ENCODE peak calls at places on chromosomes 3 and 15, in five cellular contexts. V is kidney tubule cell, C is GM18507, J is aorta, Y is progenitor cell of endocrine pancreas. I is an unnamed sample.

GRCh38 chr15:101153801-101154656 is 97.8 kb downstream of the CHSY1 start:
- DNase-seq in V (no peak), C (no peak), J (peak), Y (no peak), I (no peak)

GRCh38 chr3:68771683-68772082 is 160.7 kb downstream of the TAFA4 start:
- DNase-seq in V (no peak), J (no peak), C (no peak), Y (no peak), I (no peak)

GRCh38 chr15:50563756-50564155 is 17.3 kb upstream of the USP50 start:
- DNase-seq in V (no peak), C (no peak), J (no peak), Y (no peak), I (no peak)

GRCh38 chr3:31047673-31048072 is 153.2 kb upstream of the GADL1 start:
- DNase-seq in J (no peak), Y (no peak), C (no peak), V (peak), I (no peak)

GRCh38 chr3:136919799-136920580 is 37.8 kb upstream of the IL20RB start:
- DNase-seq in V (no peak), J (no peak), Y (no peak), C (no peak), I (no peak)

GRCh38 chr15:61750271-61751084 is 309.8 kb downstream of the VPS13C start:
- DNase-seq in J (no peak), C (no peak), Y (no peak), V (peak), I (no peak)

GRCh38 chr3:126284258-126284904 is 72.8 kb downstream of the KLF15 start:
- DNase-seq in C (no peak), V (peak), J (no peak), Y (no peak), I (no peak)

GRCh38 chr3:10394491-10395025 is 73.6 kb upstream of the SEC13 start:
- DNase-seq in J (no peak), Y (no peak), V (no peak), C (no peak), I (no peak)

GRCh38 chr3:34948431-34948971 is 690.8 kb upstream of the ARPP21 start:
- DNase-seq in V (peak), Y (no peak), J (no peak), C (no peak), I (no peak)

GRCh38 chr3:47577583-47578118 is 1.0 kb downstream of the CSPG5 start:
- DNase-seq in J (no peak), C (no peak), V (no peak), Y (no peak), I (no peak)

GRCh38 chr3:155232605-155233004 is 60.9 kb downstream of the STRIT1 start:
- DNase-seq in J (peak), C (no peak), V (peak), Y (no peak), I (peak)

GRCh38 chr3:126421573-126422119 is 26.9 kb downstream of the CFAP100 start:
- DNase-seq in V (no peak), Y (no peak), C (no peak), J (no peak), I (peak)

GRCh38 chr3:15300318-15301078 is 31.9 kb downstream of the SH3BP5 start:
- DNase-seq in J (no peak), Y (no peak), C (no peak), V (peak), I (no peak)

GRCh38 chr3:32105291-32106131 is 909 bp upstream of the GPD1L start:
- DNase-seq in C (no peak), V (peak), J (no peak), Y (no peak), I (no peak)